ENCODE peak calls at places on chromosome 1, in six cellular contexts. One of them, this sample, is unnamed.

GRCh38 chr1:12601690-12602632 is 16.0 kb downstream of the DHRS3 start:
- DNase-seq in K562: peak; percentile 66
- DNase-seq in SK-N-SH: peak; percentile 42
- DNase-seq in HCT116: peak; percentile 56
- DNase-seq in H1: no peak
- DNase-seq in HepG2: peak; percentile 34
- DNase-seq in this sample: no peak

GRCh38 chr1:185788386-185788785 is 54.2 kb downstream of the HMCN1 start:
- DNase-seq in K562: no peak
- DNase-seq in HCT116: no peak
- DNase-seq in SK-N-SH: no peak
- DNase-seq in H1: no peak
- DNase-seq in HepG2: no peak
- DNase-seq in this sample: no peak

GRCh38 chr1:26548841-26549240 is 19.3 kb downstream of the RPS6KA1 start:
- DNase-seq in H1: no peak
- DNase-seq in HCT116: no peak
- DNase-seq in SK-N-SH: no peak
- DNase-seq in HepG2: no peak
- DNase-seq in K562: no peak
- DNase-seq in this sample: no peak

GRCh38 chr1:240402318-240402717 is 209.6 kb downstream of the GREM2 start:
- DNase-seq in HCT116: no peak
- DNase-seq in HepG2: no peak
- DNase-seq in K562: no peak
- DNase-seq in H1: no peak
- DNase-seq in SK-N-SH: no peak
- DNase-seq in this sample: no peak

GRCh38 chr1:111334169-111334568 is 43.5 kb downstream of the CHIA start:
- DNase-seq in HepG2: peak; percentile 50
- DNase-seq in K562: peak; percentile 22
- DNase-seq in HCT116: peak; percentile 21
- DNase-seq in H1: no peak
- DNase-seq in SK-N-SH: peak; percentile 12
- DNase-seq in this sample: peak; percentile 21

GRCh38 chr1:33143181-33143580 is 38.7 kb downstream of the TRIM62 start:
- DNase-seq in HepG2: no peak
- DNase-seq in H1: no peak
- DNase-seq in HCT116: no peak
- DNase-seq in SK-N-SH: no peak
- DNase-seq in K562: no peak
- DNase-seq in this sample: no peak

GRCh38 chr1:180256353-180257027 is 26.4 kb downstream of the LHX4 start:
- DNase-seq in H1: no peak
- DNase-seq in K562: no peak
- DNase-seq in HepG2: no peak
- DNase-seq in HCT116: no peak
- DNase-seq in SK-N-SH: no peak
- DNase-seq in this sample: no peak

GRCh38 chr1:94542088-94542671 is 621 bp upstream of the F3 start:
- DNase-seq in K562: no peak
- DNase-seq in SK-N-SH: peak; percentile 62
- DNase-seq in HCT116: no peak
- DNase-seq in HepG2: no peak
- DNase-seq in H1: no peak
- DNase-seq in this sample: no peak

GRCh38 chr1:92544756-92545165 is 58.0 kb upstream of the GFI1 start:
- DNase-seq in K562: peak; percentile 76
- DNase-seq in HepG2: no peak
- DNase-seq in SK-N-SH: no peak
- DNase-seq in HCT116: no peak
- DNase-seq in H1: no peak
- DNase-seq in this sample: no peak

GRCh38 chr1:38009088-38009840 is 3.3 kb upstream of the UTP11 start:
- DNase-seq in HCT116: no peak
- DNase-seq in K562: peak; percentile 61
- DNase-seq in SK-N-SH: no peak
- DNase-seq in HepG2: no peak
- DNase-seq in H1: no peak
- DNase-seq in this sample: no peak

GRCh38 chr1:77739235-77739634 is 20.4 kb downstream of the USP33 start:
- DNase-seq in SK-N-SH: no peak
- DNase-seq in H1: no peak
- DNase-seq in HepG2: no peak
- DNase-seq in K562: no peak
- DNase-seq in HCT116: no peak
- DNase-seq in this sample: no peak

GRCh38 chr1:207455183-207455754 is 1.1 kb downstream of the CR2 start:
- DNase-seq in H1: no peak
- DNase-seq in HCT116: no peak
- DNase-seq in SK-N-SH: no peak
- DNase-seq in K562: no peak
- DNase-seq in HepG2: no peak
- DNase-seq in this sample: no peak

GRCh38 chr1:114627107-114627506 is 42.7 kb downstream of the DENND2C start:
- DNase-seq in HCT116: no peak
- DNase-seq in SK-N-SH: no peak
- DNase-seq in HepG2: no peak
- DNase-seq in H1: no peak
- DNase-seq in K562: no peak
- DNase-seq in this sample: no peak

GRCh38 chr1:88134983-88135921 is 548.8 kb upstream of the PKN2 start:
- DNase-seq in HepG2: no peak
- DNase-seq in HCT116: no peak
- DNase-seq in SK-N-SH: no peak
- DNase-seq in K562: no peak
- DNase-seq in H1: no peak
- DNase-seq in this sample: no peak

GRCh38 chr1:23591460-23592208 is 32.3 kb upstream of the ID3 start:
- DNase-seq in K562: peak; percentile 35
- DNase-seq in HCT116: no peak
- DNase-seq in HepG2: peak; percentile 85
- DNase-seq in SK-N-SH: no peak
- DNase-seq in H1: no peak
- DNase-seq in this sample: no peak

GRCh38 chr1:90964444-90965035 is 57.3 kb downstream of the ZNF644 start:
- DNase-seq in SK-N-SH: no peak
- DNase-seq in H1: no peak
- DNase-seq in HCT116: peak; percentile 13
- DNase-seq in HepG2: peak; percentile 21
- DNase-seq in K562: no peak
- DNase-seq in this sample: peak; percentile 17

GRCh38 chr1:184479435-184480202 is 92.8 kb downstream of the C1orf21 start:
- DNase-seq in K562: no peak
- DNase-seq in HepG2: peak; percentile 5
- DNase-seq in H1: no peak
- DNase-seq in HCT116: no peak
- DNase-seq in SK-N-SH: no peak
- DNase-seq in this sample: no peak

GRCh38 chr1:212207822-212208520 is 77.2 kb upstream of the PPP2R5A start:
- DNase-seq in HCT116: no peak
- DNase-seq in H1: no peak
- DNase-seq in SK-N-SH: no peak
- DNase-seq in HepG2: no peak
- DNase-seq in K562: no peak
- DNase-seq in this sample: no peak

GRCh38 chr1:48203287-48203900 is 19.1 kb upstream of the SLC5A9 start:
- DNase-seq in HepG2: peak; percentile 33
- DNase-seq in H1: no peak
- DNase-seq in HCT116: peak; percentile 23
- DNase-seq in SK-N-SH: peak; percentile 61
- DNase-seq in K562: peak; percentile 75
- DNase-seq in this sample: no peak

GRCh38 chr1:24745711-24746582 is 700 bp downstream of the CLIC4 start:
- DNase-seq in HCT116: no peak
- DNase-seq in H1: no peak
- DNase-seq in SK-N-SH: peak; percentile 75
- DNase-seq in K562: peak; percentile 69
- DNase-seq in HepG2: no peak
- DNase-seq in this sample: peak; percentile 75

GRCh38 chr1:204544321-204544720 is 28.1 kb downstream of the MDM4 start:
- DNase-seq in HepG2: no peak
- DNase-seq in SK-N-SH: no peak
- DNase-seq in K562: no peak
- DNase-seq in H1: no peak
- DNase-seq in HCT116: no peak
- DNase-seq in this sample: no peak

GRCh38 chr1:117860906-117861610 is 68.4 kb downstream of the GDAP2 start:
- DNase-seq in SK-N-SH: no peak
- DNase-seq in HepG2: no peak
- DNase-seq in H1: no peak
- DNase-seq in HCT116: no peak
- DNase-seq in K562: no peak
- DNase-seq in this sample: no peak

GRCh38 chr1:115012006-115012405 is 17.6 kb upstream of the TSHB start:
- DNase-seq in HCT116: no peak
- DNase-seq in SK-N-SH: no peak
- DNase-seq in H1: no peak
- DNase-seq in K562: no peak
- DNase-seq in HepG2: no peak
- DNase-seq in this sample: no peak

GRCh38 chr1:153488731-153489130 is 28.3 kb upstream of the S100A7 start:
- DNase-seq in HCT116: no peak
- DNase-seq in SK-N-SH: no peak
- DNase-seq in K562: no peak
- DNase-seq in H1: no peak
- DNase-seq in HepG2: no peak
- DNase-seq in this sample: no peak

GRCh38 chr1:235867903-235868469 is 1.3 kb upstream of the LYST start:
- DNase-seq in HepG2: no peak
- DNase-seq in SK-N-SH: no peak
- DNase-seq in K562: no peak
- DNase-seq in HCT116: no peak
- DNase-seq in H1: no peak
- DNase-seq in this sample: no peak

GRCh38 chr1:112285808-112286207 is 110.2 kb upstream of the CTTNBP2NL start:
- DNase-seq in H1: no peak
- DNase-seq in K562: no peak
- DNase-seq in HepG2: no peak
- DNase-seq in SK-N-SH: no peak
- DNase-seq in HCT116: no peak
- DNase-seq in this sample: no peak

GRCh38 chr1:73176902-73177301 is 894.6 kb upstream of the NEGR1 start:
- DNase-seq in SK-N-SH: no peak
- DNase-seq in HCT116: no peak
- DNase-seq in H1: no peak
- DNase-seq in HepG2: no peak
- DNase-seq in K562: no peak
- DNase-seq in this sample: no peak

GRCh38 chr1:237411621-237412020 is 369.6 kb downstream of the RYR2 start:
- DNase-seq in K562: no peak
- DNase-seq in H1: no peak
- DNase-seq in HepG2: no peak
- DNase-seq in HCT116: no peak
- DNase-seq in SK-N-SH: no peak
- DNase-seq in this sample: no peak

GRCh38 chr1:237416924-237417655 is 375.1 kb downstream of the RYR2 start:
- DNase-seq in HCT116: no peak
- DNase-seq in H1: no peak
- DNase-seq in SK-N-SH: no peak
- DNase-seq in HepG2: no peak
- DNase-seq in K562: no peak
- DNase-seq in this sample: peak; percentile 54
- TF ChIP-seq JUND in HCT116: no peak
- TF ChIP-seq JUND in H1: no peak
- TF ChIP-seq JUND in SK-N-SH: no peak
- TF ChIP-seq JUND in HepG2: no peak
- TF ChIP-seq JUND in K562: no peak
- TF ChIP-seq JUND in this sample: no peak

DNA sequence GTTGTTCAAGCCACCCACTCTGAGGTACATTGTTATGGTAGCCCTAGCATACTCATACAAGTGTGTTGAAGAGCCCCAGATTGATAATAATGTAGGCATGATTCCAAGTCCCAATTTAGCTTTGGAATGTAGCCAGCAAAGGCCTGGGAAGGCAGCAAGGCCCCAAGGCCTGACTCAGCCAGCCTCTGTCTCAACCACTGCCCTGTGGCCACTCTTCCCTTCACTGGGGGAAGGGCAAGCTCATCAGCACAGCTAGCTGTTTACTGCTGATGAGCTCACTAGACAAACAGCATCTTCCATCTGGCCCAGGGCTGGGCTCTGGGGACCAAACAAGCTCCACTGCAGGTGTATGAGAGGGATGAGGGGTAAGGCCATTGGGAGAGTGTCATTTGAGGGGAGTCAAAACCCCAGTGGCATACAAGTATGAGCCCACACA is 2.1 kb upstream of the IRF6 start:
- DNase-seq in HepG2: peak; percentile 15
- DNase-seq in K562: peak; percentile 78
- DNase-seq in HCT116: no peak
- DNase-seq in H1: no peak
- DNase-seq in SK-N-SH: peak; percentile 82
- DNase-seq in this sample: no peak
- TF ChIP-seq JUND in HepG2: no peak
- TF ChIP-seq JUND in K562: peak; percentile 83
- TF ChIP-seq JUND in HCT116: peak; percentile 31
- TF ChIP-seq JUND in H1: no peak
- TF ChIP-seq JUND in SK-N-SH: peak; percentile 80
- TF ChIP-seq JUND in this sample: no peak

GRCh38 chr1:62625415-62625814 is 28.1 kb downstream of the ANGPTL3 start:
- DNase-seq in K562: no peak
- DNase-seq in SK-N-SH: no peak
- DNase-seq in HCT116: no peak
- DNase-seq in H1: no peak
- DNase-seq in HepG2: no peak
- DNase-seq in this sample: no peak

DNA sequence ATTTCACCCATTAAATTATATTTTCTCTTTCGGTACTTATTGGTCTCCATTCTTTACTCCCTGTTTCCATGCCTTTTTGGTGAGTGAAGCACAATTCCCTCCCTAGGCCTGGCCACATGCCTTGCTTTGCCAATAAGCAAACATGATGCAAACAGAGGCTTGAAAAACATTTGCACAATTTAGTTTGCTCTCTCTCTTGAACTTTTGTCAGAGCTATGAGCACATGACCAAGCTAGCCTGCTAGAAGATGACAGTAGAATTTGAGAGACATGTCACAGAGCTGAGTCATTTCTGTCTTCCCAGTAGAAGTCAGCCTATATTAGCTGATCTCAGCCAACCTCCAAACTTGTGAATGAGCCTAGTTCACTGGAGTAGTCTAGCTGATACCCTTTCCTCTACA is 24.6 kb downstream of the ANGPTL3 start:
- DNase-seq in SK-N-SH: no peak
- DNase-seq in HepG2: peak; percentile 98
- DNase-seq in HCT116: peak; percentile 8
- DNase-seq in H1: no peak
- DNase-seq in K562: peak; percentile 10
- DNase-seq in this sample: peak; percentile 78
- TF ChIP-seq JUND in SK-N-SH: peak; percentile 53
- TF ChIP-seq JUND in HepG2: peak; percentile 94
- TF ChIP-seq JUND in HCT116: no peak
- TF ChIP-seq JUND in H1: no peak
- TF ChIP-seq JUND in K562: peak; percentile 88
- TF ChIP-seq JUND in this sample: no peak

DNA sequence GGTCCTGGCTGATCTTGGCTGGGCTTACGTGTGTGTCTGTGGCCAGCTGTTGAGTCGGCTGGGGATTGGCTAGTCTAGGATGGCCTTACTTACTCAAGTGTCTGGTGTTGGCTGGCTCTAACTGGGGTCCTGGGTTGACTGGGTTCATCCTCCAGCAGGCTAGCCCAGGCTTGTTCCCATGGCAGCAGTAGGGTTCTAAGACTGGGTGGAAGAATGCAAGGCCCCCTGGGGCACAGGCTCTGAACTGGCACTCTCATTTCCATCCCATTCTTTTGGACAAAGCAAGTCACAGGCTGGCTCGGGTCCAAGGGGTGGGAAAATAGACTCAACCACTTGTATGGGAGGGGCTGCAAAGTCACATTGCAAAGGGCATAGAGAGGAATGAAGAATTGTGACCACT is 7.9 kb upstream of the OPRD1 start:
- DNase-seq in HCT116: no peak
- DNase-seq in H1: no peak
- DNase-seq in HepG2: no peak
- DNase-seq in K562: no peak
- DNase-seq in SK-N-SH: no peak
- DNase-seq in this sample: no peak
- TF ChIP-seq JUND in HCT116: no peak
- TF ChIP-seq JUND in H1: no peak
- TF ChIP-seq JUND in HepG2: no peak
- TF ChIP-seq JUND in K562: no peak
- TF ChIP-seq JUND in SK-N-SH: no peak
- TF ChIP-seq JUND in this sample: no peak

This sample was measured in T47D.